ENCODE peak calls at places on chromosomes 5 and 9, in ten cellular contexts. O, C, P, E, I, L, Z, M, A and D are unnamed samples.

GRCh38 chr9:111094433-111095421 is 56.5 kb upstream of the LPAR1 start:
- DNase-seq in O (peak), C (peak), P (no peak), E (peak), I (no peak), L (no peak), Z (peak), M (peak), A (peak), D (no peak)

GRCh38 chr5:149036970-149037369 is 25.9 kb downstream of the SH3TC2 start:
- DNase-seq in O (no peak), C (no peak), P (no peak), E (peak), I (no peak), L (no peak), Z (no peak), M (no peak), A (peak), D (no peak)

GRCh38 chr9:128587453-128587852 is 35.1 kb downstream of the SPTAN1 start:
- DNase-seq in O (no peak), C (no peak), P (peak), E (peak), I (no peak), L (no peak), Z (no peak), M (no peak), A (no peak), D (no peak)

GRCh38 chr5:41831155-41831554 is 39.1 kb downstream of the OXCT1 start:
- DNase-seq in O (no peak), C (no peak), P (no peak), E (no peak), I (no peak), L (no peak), Z (no peak), M (no peak), A (no peak), D (no peak)

GRCh38 chr5:107223066-107223465 is 447.7 kb downstream of the EFNA5 start:
- DNase-seq in O (no peak), C (no peak), P (no peak), E (no peak), I (no peak), L (no peak), Z (no peak), M (no peak), A (no peak), D (no peak)

GRCh38 chr9:12464910-12465512 is 228.2 kb upstream of the TYRP1 start:
- DNase-seq in O (no peak), C (peak), P (peak), E (peak), I (peak), L (no peak), Z (peak), M (no peak), A (peak), D (peak)

GRCh38 chr5:27241564-27242257 is 203.3 kb upstream of the CDH9 start:
- DNase-seq in O (no peak), C (peak), P (no peak), E (peak), I (no peak), L (no peak), Z (peak), M (peak), A (peak), D (no peak)

GRCh38 chr9:133821606-133822438 is 83.7 kb upstream of the SARDH start:
- DNase-seq in O (no peak), C (peak), P (peak), E (peak), I (peak), L (no peak), Z (no peak), M (no peak), A (no peak), D (peak)

GRCh38 chr5:36152324-36153298 is 700 bp downstream of the SKP2 start:
- DNase-seq in O (no peak), C (no peak), P (peak), E (peak), I (peak), L (no peak), Z (peak), M (no peak), A (peak), D (no peak)

GRCh38 chr9:112925058-112925641 is 34.5 kb upstream of the SLC46A2 start:
- DNase-seq in O (no peak), C (peak), P (peak), E (peak), I (peak), L (no peak), Z (peak), M (no peak), A (peak), D (peak)

GRCh38 chr9:99000480-99001395 is 57.0 kb downstream of the COL15A1 start:
- DNase-seq in O (no peak), C (peak), P (peak), E (peak), I (peak), L (peak), Z (no peak), M (no peak), A (peak), D (peak)

GRCh38 chr9:108473209-108474112 is 382.3 kb downstream of the ACTL7B start:
- DNase-seq in O (no peak), C (peak), P (no peak), E (peak), I (peak), L (no peak), Z (no peak), M (no peak), A (peak), D (peak)

GRCh38 chr5:135333737-135334515 is 65.1 kb downstream of the MACROH2A1 start:
- DNase-seq in O (no peak), C (no peak), P (no peak), E (peak), I (peak), L (no peak), Z (no peak), M (no peak), A (peak), D (no peak)

GRCh38 chr9:131522257-131523085 is 8.6 kb downstream of the UCK1 start:
- DNase-seq in O (no peak), C (no peak), P (peak), E (no peak), I (no peak), L (no peak), Z (no peak), M (no peak), A (no peak), D (no peak)

GRCh38 chr9:2657427-2657826 is 35.8 kb downstream of the VLDLR start:
- DNase-seq in O (no peak), C (no peak), P (peak), E (no peak), I (no peak), L (no peak), Z (no peak), M (no peak), A (no peak), D (no peak)

GRCh38 chr5:84239509-84239908 is 145.2 kb downstream of the EDIL3 start:
- DNase-seq in O (no peak), C (peak), P (no peak), E (peak), I (no peak), L (no peak), Z (peak), M (no peak), A (peak), D (no peak)

GRCh38 chr9:112273826-112274225 is 59.6 kb downstream of the PTBP3 start:
- DNase-seq in O (no peak), C (no peak), P (no peak), E (no peak), I (no peak), L (no peak), Z (no peak), M (no peak), A (no peak), D (peak)

GRCh38 chr5:148740966-148741742 is 85.3 kb upstream of the ADRB2 start:
- DNase-seq in O (no peak), C (peak), P (peak), E (peak), I (peak), L (no peak), Z (peak), M (peak), A (peak), D (peak)

GRCh38 chr5:150129813-150130492 is 25.7 kb downstream of the PDGFRB start:
- DNase-seq in O (peak), C (peak), P (peak), E (peak), I (peak), L (no peak), Z (no peak), M (no peak), A (peak), D (no peak)

GRCh38 chr5:150400327-150401075 is 12.2 kb downstream of the CD74 start:
- DNase-seq in O (no peak), C (no peak), P (no peak), E (no peak), I (no peak), L (no peak), Z (no peak), M (no peak), A (no peak), D (no peak)

GRCh38 chr5:80960531-80961375 is 590 bp downstream of the RASGRF2 start:
- DNase-seq in O (no peak), C (peak), P (peak), E (peak), I (peak), L (peak), Z (no peak), M (no peak), A (peak), D (no peak)

GRCh38 chr5:118548761-118549160 is 439.6 kb downstream of the DTWD2 start:
- DNase-seq in O (no peak), C (peak), P (no peak), E (peak), I (peak), L (no peak), Z (peak), M (peak), A (no peak), D (peak)

GRCh38 chr5:72109625-72110024 is 2.4 kb downstream of the MAP1B start:
- DNase-seq in O (no peak), C (peak), P (no peak), E (no peak), I (peak), L (no peak), Z (no peak), M (no peak), A (no peak), D (no peak)

GRCh38 chr9:99431103-99431502 is 209.0 kb downstream of the SEC61B start:
- DNase-seq in O (no peak), C (peak), P (no peak), E (peak), I (no peak), L (no peak), Z (no peak), M (no peak), A (peak), D (no peak)

GRCh38 chr9:113530942-113531341 is 67.4 kb downstream of the RGS3 start:
- DNase-seq in O (no peak), C (no peak), P (no peak), E (no peak), I (no peak), L (no peak), Z (no peak), M (no peak), A (no peak), D (no peak)

GRCh38 chr9:34576593-34576935 is 13.0 kb downstream of the CNTFR start:
- DNase-seq in O (no peak), C (no peak), P (no peak), E (no peak), I (peak), L (no peak), Z (no peak), M (no peak), A (no peak), D (no peak)

GRCh38 chr5:142053434-142054253 is 40.8 kb upstream of the GNPDA1 start:
- DNase-seq in O (peak), C (peak), P (no peak), E (peak), I (no peak), L (no peak), Z (peak), M (peak), A (peak), D (no peak)

GRCh38 chr9:33151007-33151557 is 16.1 kb downstream of the B4GALT1 start:
- DNase-seq in O (peak), C (peak), P (no peak), E (peak), I (peak), L (no peak), Z (peak), M (peak), A (peak), D (peak)

GRCh38 chr5:127746756-127747155 is 43.6 kb downstream of the CCDC192 start:
- DNase-seq in O (no peak), C (peak), P (peak), E (peak), I (peak), L (no peak), Z (no peak), M (no peak), A (peak), D (peak)